ENCODE peak calls at places on chromosomes 16 and 17, in seven cellular contexts. C is T-helper 2 cell, S is Calu3, Z is skeletal muscle cell, N is EH, G is memory B cell, M is HEK293T. T is an unnamed sample.

GRCh38 chr17:33862772-33863602 is 392.1 kb upstream of the CCL2 start:
- DNase-seq in G (no peak), S (no peak), Z (no peak), C (no peak), N (no peak), M (no peak), T (no peak)

GRCh38 chr17:2040219-2040827 is 1.5 kb upstream of the OVCA2 start:
- DNase-seq in M (no peak), C (no peak), Z (no peak), S (no peak), N (no peak), G (no peak), T (no peak)

GRCh38 chr17:76408037-76408849 is 23.8 kb downstream of the SPHK1 start:
- DNase-seq in Z (no peak), G (peak), N (peak), M (peak), C (peak), S (peak), T (peak)

GRCh38 chr17:28330671-28331070 is 4.6 kb downstream of the IFT20 start:
- DNase-seq in M (no peak), S (no peak), C (no peak), N (no peak), Z (no peak), G (no peak), T (no peak)

GRCh38 chr17:17467021-17467420 is 9.8 kb upstream of the MED9 start:
- DNase-seq in Z (no peak), G (no peak), S (no peak), C (no peak), M (no peak), N (no peak), T (no peak)

GRCh38 chr16:53955221-53955875 is 251.4 kb downstream of the FTO start:
- DNase-seq in S (no peak), Z (no peak), N (no peak), C (no peak), M (no peak), G (no peak), T (no peak)

GRCh38 chr16:87856796-87857228 is 12.5 kb downstream of the SLC7A5 start:
- DNase-seq in G (no peak), M (no peak), C (no peak), Z (no peak), N (no peak), S (peak), T (no peak)

GRCh38 chr16:72996291-72997062 is 51.5 kb downstream of the ZFHX3 start:
- DNase-seq in C (no peak), S (peak), N (no peak), M (no peak), Z (no peak), G (no peak), T (peak)

GRCh38 chr17:27354051-27354490 is 60.2 kb downstream of the WSB1 start:
- DNase-seq in N (no peak), Z (no peak), C (no peak), G (no peak), M (no peak), S (no peak), T (no peak)

GRCh38 chr16:86713021-86713631 is 134.8 kb downstream of the FOXL1 start:
- DNase-seq in C (no peak), N (no peak), M (no peak), G (no peak), Z (no peak), S (no peak), T (no peak)

GRCh38 chr16:20675488-20676267 is 21.8 kb downstream of the ACSM1 start:
- DNase-seq in Z (no peak), M (no peak), G (no peak), C (peak), S (peak), N (peak), T (peak)

GRCh38 chr17:8949061-8949622 is 16.4 kb downstream of the PIK3R5 start:
- DNase-seq in Z (no peak), N (no peak), S (no peak), C (no peak), M (no peak), G (peak), T (no peak)

GRCh38 chr17:21369395-21369794 is 6.8 kb upstream of the KCNJ12 start:
- DNase-seq in C (no peak), N (no peak), M (no peak), Z (no peak), G (no peak), S (no peak), T (no peak)

GRCh38 chr17:81397314-81398169 is 2.3 kb downstream of the BAHCC1 start:
- DNase-seq in N (peak), C (no peak), S (no peak), M (peak), G (no peak), Z (no peak), T (peak)

GRCh38 chr17:56679148-56679766 is 85.8 kb downstream of the NOG start:
- DNase-seq in S (no peak), C (no peak), M (peak), G (no peak), N (peak), Z (no peak), T (peak)

GRCh38 chr16:79261461-79261860 is 339.1 kb downstream of the MAF start:
- DNase-seq in M (peak), N (no peak), G (no peak), C (no peak), Z (no peak), S (peak), T (peak)

GRCh38 chr17:4771519-4772234 is at the start of gene TM4SF5:
- DNase-seq in G (no peak), Z (no peak), C (no peak), N (no peak), M (no peak), S (peak), T (no peak)

GRCh38 chr17:10197721-10198508 is 491 bp downstream of the GAS7 start:
- DNase-seq in Z (no peak), G (peak), M (peak), N (no peak), C (peak), S (no peak), T (peak)

GRCh38 chr16:56763305-56763916 is 33.5 kb downstream of the NUP93 start:
- DNase-seq in Z (no peak), N (no peak), G (no peak), S (no peak), M (no peak), C (no peak), T (no peak)

GRCh38 chr16:29907973-29908372 is 7.7 kb downstream of the ASPHD1 start:
- DNase-seq in G (no peak), N (no peak), M (peak), Z (no peak), C (no peak), S (no peak), T (no peak)

GRCh38 chr16:997440-998051 is 16.0 kb downstream of the SOX8 start:
- DNase-seq in N (peak), G (no peak), Z (peak), S (peak), C (peak), M (no peak), T (peak)

GRCh38 chr17:4691686-4692085 is 12.3 kb downstream of the PELP1 start:
- DNase-seq in C (no peak), M (no peak), N (peak), G (no peak), S (no peak), Z (no peak), T (no peak)

GRCh38 chr17:62797959-62798358 is 10.2 kb downstream of the MARCHF10 start:
- DNase-seq in C (no peak), G (no peak), S (no peak), M (no peak), Z (no peak), N (peak), T (no peak)

GRCh38 chr17:83062011-83062817 is 17.2 kb upstream of the METRNL start:
- DNase-seq in M (no peak), Z (no peak), G (no peak), N (no peak), C (no peak), S (no peak), T (no peak)

GRCh38 chr17:13001991-13002615 is 15.7 kb downstream of the ELAC2 start:
- DNase-seq in S (no peak), G (no peak), Z (no peak), N (no peak), M (no peak), C (no peak), T (no peak)

GRCh38 chr16:35308674-35309073 is 1849.3 kb downstream of the TP53TG3F start:
- DNase-seq in C (no peak), Z (no peak), S (no peak), M (no peak), G (no peak), N (no peak), T (no peak)

GRCh38 chr17:83171661-83172060 is 92.3 kb downstream of the METRNL start:
- DNase-seq in G (peak), Z (no peak), N (no peak), C (no peak), M (no peak), S (no peak), T (no peak)

GRCh38 chr16:8727084-8727590 is 52.7 kb downstream of the ABAT start:
- DNase-seq in G (no peak), N (no peak), Z (no peak), S (no peak), M (no peak), C (no peak), T (no peak)

GRCh38 chr17:75152971-75153853 is 1.1 kb downstream of the JPT1 start:
- DNase-seq in G (no peak), Z (no peak), M (peak), S (peak), N (peak), C (no peak), T (peak)

GRCh38 chr16:21037736-21038135 is 112.9 kb downstream of the DNAH3 start:
- DNase-seq in S (no peak), M (no peak), Z (no peak), C (no peak), N (no peak), G (no peak), T (no peak)

GRCh38 chr16:4450921-4451619 is 23.4 kb downstream of the NMRAL1 start:
- DNase-seq in G (no peak), C (no peak), S (no peak), M (no peak), Z (no peak), N (no peak), T (no peak)

GRCh38 chr17:6374761-6375312 is 60.1 kb downstream of the AIPL1 start:
- DNase-seq in M (no peak), S (peak), N (peak), Z (no peak), G (no peak), C (no peak), T (peak)

GRCh38 chr16:14302031-14302398 is 230.9 kb downstream of the MRTFB start:
- DNase-seq in M (peak), S (peak), C (no peak), N (peak), G (no peak), Z (peak), T (peak)

GRCh38 chr17:2457913-2458312 is 53.8 kb downstream of the METTL16 start:
- DNase-seq in M (no peak), Z (no peak), G (no peak), C (no peak), N (no peak), S (no peak), T (no peak)

T was measured in ELF-1.